ENCODE peak calls at places on chromosomes 6 and 20, in six cellular contexts. E, M, P, I, B and D are unnamed samples.

GRCh38 chr6:105810105-105810921 is 275.8 kb upstream of the PRDM1 start:
- DNase-seq in E (no peak), M (peak; percentile 43), P (peak; percentile 91), I (no peak), B (peak; percentile 48), D (peak; percentile 21)

GRCh38 chr6:13194852-13195251 is 133.5 kb downstream of the TBC1D7 start:
- DNase-seq in E (no peak), M (peak; percentile 37), P (peak; percentile 65), I (no peak), B (peak; percentile 59), D (no peak)

GRCh38 chr20:59006167-59006863 is 739 bp downstream of the CTSZ start:
- DNase-seq in E (peak; percentile 67), M (no peak), P (no peak), I (no peak), B (peak; percentile 66), D (peak; percentile 45)

GRCh38 chr20:58625585-58625984 is 25.5 kb upstream of the STX16 start:
- DNase-seq in E (no peak), M (no peak), P (peak; percentile 25), I (no peak), B (no peak), D (no peak)

GRCh38 chr6:155396605-155397004 is 59.0 kb downstream of the NOX3 start:
- DNase-seq in E (no peak), M (no peak), P (no peak), I (no peak), B (no peak), D (no peak)

GRCh38 chr6:12150812-12151432 is 138.8 kb downstream of the HIVEP1 start:
- DNase-seq in E (no peak), M (no peak), P (no peak), I (no peak), B (no peak), D (peak; percentile 64)

GRCh38 chr6:1620504-1621327 is 11.0 kb downstream of the FOXC1 start:
- DNase-seq in E (peak; percentile 71), M (no peak), P (no peak), I (no peak), B (peak; percentile 24), D (no peak)

GRCh38 chr6:16321341-16321710 is 82.9 kb downstream of the GMPR start:
- DNase-seq in E (no peak), M (no peak), P (no peak), I (no peak), B (no peak), D (no peak)

GRCh38 chr6:4370066-4370465 is 234.7 kb upstream of the ECI2 start:
- DNase-seq in E (no peak), M (peak; percentile 88), P (peak; percentile 98), I (no peak), B (no peak), D (no peak)

GRCh38 chr6:81859884-81860283 is 107.4 kb upstream of the TENT5A start:
- DNase-seq in E (peak; percentile 76), M (no peak), P (no peak), I (no peak), B (no peak), D (no peak)

GRCh38 chr6:141580988-141581387 is 551.7 kb upstream of the GJE1 start:
- DNase-seq in E (no peak), M (no peak), P (peak; percentile 36), I (no peak), B (no peak), D (no peak)

GRCh38 chr6:151229401-151230276 is 10.1 kb upstream of the AKAP12 start:
- DNase-seq in E (no peak), M (no peak), P (no peak), I (no peak), B (no peak), D (no peak)

GRCh38 chr6:136961848-136962247 is 39.7 kb downstream of the SLC35D3 start:
- DNase-seq in E (no peak), M (no peak), P (no peak), I (no peak), B (no peak), D (peak; percentile 13)

GRCh38 chr20:59825944-59826759 is 107.3 kb downstream of the SYCP2 start:
- DNase-seq in E (peak; percentile 51), M (no peak), P (no peak), I (no peak), B (peak; percentile 78), D (peak; percentile 91)

GRCh38 chr6:36848658-36849441 is 9.6 kb upstream of the CPNE5 start:
- DNase-seq in E (peak; percentile 65), M (no peak), P (no peak), I (no peak), B (peak; percentile 80), D (peak; percentile 79)

GRCh38 chr20:24933266-24933908 is 15.7 kb upstream of the CST7 start:
- DNase-seq in E (no peak), M (no peak), P (no peak), I (no peak), B (peak; percentile 28), D (no peak)

GRCh38 chr6:165889636-165890403 is 226.8 kb upstream of the PDE10A start:
- DNase-seq in E (no peak), M (no peak), P (peak; percentile 68), I (no peak), B (no peak), D (no peak)

GRCh38 chr20:3836132-3836531 is 10.5 kb upstream of the MAVS start:
- DNase-seq in E (no peak), M (no peak), P (no peak), I (no peak), B (no peak), D (no peak)

GRCh38 chr20:32707691-32708581 is 34.2 kb upstream of the C20orf203 start:
- DNase-seq in E (no peak), M (no peak), P (peak; percentile 55), I (no peak), B (no peak), D (no peak)

GRCh38 chr6:83859410-83860346 is at the start of gene CYB5R4:
- DNase-seq in E (peak; percentile 97), M (peak; percentile 88), P (peak; percentile 96), I (peak; percentile 84), B (peak; percentile 96), D (peak; percentile 96)

DNA sequence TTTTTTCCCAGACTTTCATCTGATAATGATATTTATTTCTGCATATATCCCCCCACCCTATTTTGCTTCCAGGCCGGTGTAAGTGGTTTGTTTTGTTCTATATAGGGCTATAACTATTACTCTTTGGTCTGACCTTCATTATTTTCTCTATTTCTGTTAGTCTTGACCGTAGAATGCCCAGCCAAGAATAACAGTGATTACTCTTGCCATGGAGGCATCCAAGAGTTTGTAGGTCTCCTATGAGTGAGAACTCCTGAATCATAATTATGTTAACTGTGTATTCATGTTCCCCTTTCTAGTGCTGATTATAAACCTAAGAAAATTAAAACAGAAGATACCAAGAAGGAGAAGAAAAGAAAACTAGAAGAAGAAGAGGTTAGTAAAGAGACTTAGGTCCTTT is 52.2 kb downstream of the TOP1 start:
- DNase-seq in E (no peak), M (no peak), P (peak; percentile 22), I (no peak), B (no peak), D (no peak)
- H3K4me3 ChIP-seq in E (no peak overlapping the region), M (no peak overlapping the region), P (no peak overlapping the region), I (no peak overlapping the region), B (no peak overlapping the region), D (no peak overlapping the region)

GRCh38 chr20:46213946-46214830 is 94.1 kb downstream of the CDH22 start:
- DNase-seq in E (peak; percentile 70), M (no peak), P (no peak), I (no peak), B (no peak), D (no peak)
- H3K4me3 ChIP-seq in E (no peak overlapping the region), M (no peak overlapping the region), P (no peak overlapping the region), I (no peak overlapping the region), B (no peak overlapping the region), D (no peak overlapping the region)

GRCh38 chr6:27864906-27865883 is 47.0 kb downstream of the OR2B2 start:
- DNase-seq in E (peak; percentile 76), M (peak; percentile 94), P (peak; percentile 99), I (peak; percentile 99), B (peak; percentile 77), D (peak; percentile 79)

GRCh38 chr6:27865952-27866369 is 46.2 kb downstream of the OR2B2 start:
- DNase-seq in E (no peak), M (no peak), P (no peak), I (no peak), B (no peak), D (peak; percentile 59)

GRCh38 chr6:27862396-27863061 is 49.7 kb downstream of the OR2B2 start:
- DNase-seq in E (no peak), M (no peak), P (peak; percentile 33), I (no peak), B (no peak), D (no peak)

GRCh38 chr6:27866370-27867050 is 45.7 kb downstream of the OR2B2 start:
- DNase-seq in E (no peak), M (no peak), P (peak; percentile 68), I (peak; percentile 74), B (no peak), D (peak; percentile 21)

DNA sequence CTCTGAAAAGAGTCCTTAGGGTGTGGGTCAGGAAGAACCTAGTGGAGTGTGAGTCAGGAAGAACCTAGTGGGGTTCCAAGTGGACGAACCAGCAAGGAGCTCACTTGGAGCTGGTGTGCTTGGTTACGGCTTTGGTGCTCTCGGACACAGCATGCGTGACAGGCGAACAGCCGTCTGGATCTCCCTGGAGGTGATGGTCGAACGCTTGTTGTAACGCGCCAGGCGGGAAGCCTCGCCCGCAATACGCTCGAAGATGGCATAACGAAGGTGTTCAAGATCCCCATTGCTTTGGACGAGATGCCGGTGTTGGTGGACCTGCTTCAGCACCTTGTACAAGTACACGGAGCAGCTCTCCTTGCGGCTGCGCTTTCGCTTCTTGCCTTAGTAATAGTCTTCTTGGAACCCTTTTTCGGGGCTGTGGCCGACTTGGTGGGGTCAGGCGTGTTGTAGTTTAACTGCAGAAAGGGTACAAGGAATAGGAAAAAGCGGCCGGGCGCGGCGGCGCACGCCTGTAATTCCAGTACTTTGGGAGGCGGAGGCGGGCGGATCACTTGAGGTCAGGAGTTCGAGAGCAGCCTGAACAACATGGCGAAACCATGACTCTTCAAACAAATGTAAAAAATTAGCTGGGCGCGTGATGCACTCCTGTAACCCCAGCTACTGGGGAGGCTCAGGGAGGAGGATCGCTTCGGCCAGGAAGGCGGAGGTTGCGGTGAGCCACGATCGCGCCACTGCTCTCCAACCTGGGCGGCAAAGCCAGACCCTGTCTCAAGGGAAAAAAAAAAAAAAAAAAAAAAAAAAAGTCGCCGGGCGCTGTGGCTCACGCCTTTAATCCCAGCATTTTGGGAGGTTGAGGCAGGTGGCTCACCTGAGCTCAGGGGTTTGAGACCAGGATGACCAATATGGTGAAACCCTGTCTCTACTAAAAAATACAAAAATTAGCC is 48.0 kb downstream of the OR2B2 start:
- DNase-seq in E (no peak), M (no peak), P (peak; percentile 15), I (no peak), B (peak; percentile 60), D (no peak)
- H3K4me3 ChIP-seq in E (peak overlapping the region; percentile 56), M (peak overlapping the region; percentile 75), P (peak overlapping the region; percentile 76), I (peak overlapping the region; percentile 75), B (peak overlapping the region; percentile 71), D (peak overlapping the region; percentile 45)

GRCh38 chr6:10425973-10426780 is 11.3 kb upstream of the TFAP2A start:
- DNase-seq in E (no peak), M (no peak), P (no peak), I (no peak), B (peak; percentile 60), D (no peak)
- H3K4me3 ChIP-seq in E (peak overlapping the region; percentile 56), M (peak overlapping the region; percentile 54), P (peak overlapping the region; percentile 36), I (peak overlapping the region; percentile 64), B (peak overlapping the region; percentile 59), D (no peak overlapping the region)